ENCODE peak calls at places on chromosome 16, in four cellular contexts. Z, W, B and F are unnamed samples.

GRCh38 chr16:50940275-50940854 is 198.5 kb downstream of the CYLD start:
- DNase-seq in Z (no peak), W (no peak), B (no peak), F (no peak)

GRCh38 chr16:11968577-11968976 is 3.6 kb downstream of the TNFRSF17 start:
- DNase-seq in Z (no peak), W (no peak), B (no peak), F (no peak)

GRCh38 chr16:23072084-23072599 is 77.1 kb downstream of the USP31 start:
- DNase-seq in Z (no peak), W (peak; percentile 87), B (no peak), F (no peak)

GRCh38 chr16:24035127-24035842 is 199.5 kb downstream of the PRKCB start:
- DNase-seq in Z (peak; percentile 26), W (no peak), B (peak; percentile 10), F (no peak)

GRCh38 chr16:89693931-89694783 is 7.3 kb downstream of the SPATA2L start:
- DNase-seq in Z (no peak), W (no peak), B (no peak), F (no peak)

GRCh38 chr16:11759997-11760396 is 17.3 kb upstream of the TXNDC11 start:
- DNase-seq in Z (no peak), W (no peak), B (no peak), F (no peak)

GRCh38 chr16:70653809-70654771 is 7.7 kb downstream of the IL34 start:
- DNase-seq in Z (peak; percentile 83), W (peak; percentile 91), B (peak; percentile 81), F (peak; percentile 95)

GRCh38 chr16:47574091-47575054 is 113.2 kb downstream of the PHKB start:
- DNase-seq in Z (no peak), W (peak; percentile 81), B (peak; percentile 53), F (no peak)

GRCh38 chr16:75647138-75647491 is 350 bp downstream of the KARS1 start:
- DNase-seq in Z (no peak), W (no peak), B (no peak), F (no peak)

GRCh38 chr16:80285089-80285488 is 255.7 kb upstream of the DYNLRB2 start:
- DNase-seq in Z (no peak), W (peak; percentile 81), B (no peak), F (no peak)
- TF ChIP-seq CTCF in Z (no peak), W (no peak), B (no peak), F (no peak)

GRCh38 chr16:27240948-27241531 is 27.5 kb downstream of the NSMCE1 start:
- DNase-seq in Z (no peak), W (peak; percentile 89), B (no peak), F (no peak)

GRCh38 chr16:27241658-27242057 is 26.9 kb downstream of the NSMCE1 start:
- DNase-seq in Z (no peak), W (peak; percentile 69), B (no peak), F (no peak)

GRCh38 chr16:27238591-27238990 is 30.0 kb downstream of the NSMCE1 start:
- DNase-seq in Z (no peak), W (no peak), B (no peak), F (no peak)

GRCh38 chr16:27239026-27239425 is 29.5 kb downstream of the NSMCE1 start:
- DNase-seq in Z (no peak), W (no peak), B (no peak), F (no peak)

DNA sequence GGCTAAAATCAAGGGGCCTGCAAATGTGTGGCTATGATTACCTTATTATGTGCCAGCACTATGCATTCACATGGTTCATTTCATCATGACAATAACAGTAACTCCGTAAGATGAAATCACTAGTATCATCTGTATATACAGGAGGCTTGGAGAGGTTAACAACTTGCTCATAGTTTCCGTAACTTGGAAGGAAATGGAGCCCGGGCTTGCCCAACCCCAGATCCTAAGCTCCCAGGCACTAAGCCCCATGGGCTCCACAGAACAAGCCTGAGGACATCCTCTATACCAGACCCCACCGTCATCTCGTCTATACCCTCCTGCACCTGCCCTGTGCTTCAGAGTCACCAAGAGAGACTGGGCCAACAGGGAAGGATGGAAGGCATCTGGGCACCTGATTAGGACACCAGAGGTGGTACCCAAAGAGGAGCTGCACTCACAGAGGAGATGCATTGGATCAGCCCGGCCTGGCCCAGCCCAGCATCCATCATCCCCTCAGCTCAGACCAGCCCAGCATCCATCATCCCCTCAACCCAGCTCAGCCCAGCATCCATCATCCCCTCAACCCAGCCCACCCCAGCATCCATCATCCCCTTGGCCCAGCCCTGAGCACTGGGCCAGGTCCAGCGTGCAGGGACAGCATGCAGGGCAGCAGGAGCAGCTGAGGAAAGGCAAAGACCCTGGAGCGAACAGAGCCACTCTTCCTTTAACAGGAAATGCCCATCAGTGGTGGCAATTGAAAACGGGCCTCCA is 28.5 kb downstream of the NSMCE1 start:
- DNase-seq in Z (no peak), W (no peak), B (no peak), F (no peak)
- TF ChIP-seq CTCF in Z (no peak), W (no peak), B (no peak), F (no peak)

GRCh38 chr16:86521236-86522197 is 11.2 kb downstream of the FOXF1 start:
- DNase-seq in Z (no peak), W (no peak), B (no peak), F (no peak)

GRCh38 chr16:86519649-86520316 is 9.5 kb downstream of the FOXF1 start:
- DNase-seq in Z (peak; percentile 83), W (peak; percentile 71), B (peak; percentile 62), F (no peak)

GRCh38 chr16:86522639-86523038 is 12.3 kb downstream of the FOXF1 start:
- DNase-seq in Z (no peak), W (no peak), B (no peak), F (no peak)

GRCh38 chr16:86519007-86519648 is 8.8 kb downstream of the FOXF1 start:
- DNase-seq in Z (no peak), W (no peak), B (no peak), F (no peak)

DNA sequence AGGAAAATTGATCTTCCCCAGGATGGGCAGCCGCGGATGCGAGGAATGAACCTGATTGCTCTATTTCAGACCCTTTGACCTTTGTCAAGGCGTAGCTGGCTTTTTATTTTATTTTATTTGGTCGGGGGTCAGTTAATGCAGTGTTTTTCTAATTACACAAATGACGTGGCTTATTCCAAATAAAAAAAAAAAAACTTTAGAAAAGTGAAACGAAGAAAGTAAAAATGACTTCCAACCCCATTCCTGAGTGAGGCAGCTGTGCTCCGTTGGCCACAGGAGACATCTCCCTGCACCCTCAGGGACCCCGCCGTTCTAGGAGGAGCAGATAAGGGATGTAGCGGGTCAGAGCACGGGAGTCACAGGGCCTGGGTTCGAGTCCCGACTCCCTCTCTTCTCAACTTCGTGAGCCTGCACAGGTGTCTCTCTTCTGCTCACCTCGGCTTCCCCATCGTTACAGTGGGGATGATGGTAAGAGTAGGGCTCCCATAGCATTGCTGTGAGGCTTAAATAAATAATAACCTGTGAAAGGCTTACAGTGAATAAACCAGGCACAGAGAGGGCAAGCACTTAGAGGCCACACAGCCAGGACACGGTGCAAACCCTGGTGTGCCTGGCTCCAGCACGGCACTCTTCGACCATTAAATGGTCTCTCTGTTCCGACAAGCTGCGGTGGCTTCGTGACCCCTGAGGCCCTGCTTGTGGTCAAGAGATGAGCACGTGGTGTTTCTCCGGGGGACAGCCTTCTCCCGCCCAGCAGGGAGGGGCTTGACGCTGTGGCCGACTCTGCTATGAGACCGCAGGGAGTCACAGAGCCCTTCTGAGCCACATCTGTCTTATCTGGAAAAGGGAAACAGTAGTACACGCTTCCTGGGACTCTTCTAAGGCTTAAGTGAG is 10.2 kb downstream of the FOXF1 start:
- DNase-seq in Z (no peak), W (no peak), B (no peak), F (no peak)
- TF ChIP-seq CTCF in Z (no peak), W (no peak), B (no peak), F (no peak)

GRCh38 chr16:54363760-54364159 is 77.2 kb upstream of the IRX3 start:
- DNase-seq in Z (no peak), W (no peak), B (no peak), F (no peak)
- TF ChIP-seq CTCF in Z (no peak), W (no peak), B (no peak), F (no peak)

DNA sequence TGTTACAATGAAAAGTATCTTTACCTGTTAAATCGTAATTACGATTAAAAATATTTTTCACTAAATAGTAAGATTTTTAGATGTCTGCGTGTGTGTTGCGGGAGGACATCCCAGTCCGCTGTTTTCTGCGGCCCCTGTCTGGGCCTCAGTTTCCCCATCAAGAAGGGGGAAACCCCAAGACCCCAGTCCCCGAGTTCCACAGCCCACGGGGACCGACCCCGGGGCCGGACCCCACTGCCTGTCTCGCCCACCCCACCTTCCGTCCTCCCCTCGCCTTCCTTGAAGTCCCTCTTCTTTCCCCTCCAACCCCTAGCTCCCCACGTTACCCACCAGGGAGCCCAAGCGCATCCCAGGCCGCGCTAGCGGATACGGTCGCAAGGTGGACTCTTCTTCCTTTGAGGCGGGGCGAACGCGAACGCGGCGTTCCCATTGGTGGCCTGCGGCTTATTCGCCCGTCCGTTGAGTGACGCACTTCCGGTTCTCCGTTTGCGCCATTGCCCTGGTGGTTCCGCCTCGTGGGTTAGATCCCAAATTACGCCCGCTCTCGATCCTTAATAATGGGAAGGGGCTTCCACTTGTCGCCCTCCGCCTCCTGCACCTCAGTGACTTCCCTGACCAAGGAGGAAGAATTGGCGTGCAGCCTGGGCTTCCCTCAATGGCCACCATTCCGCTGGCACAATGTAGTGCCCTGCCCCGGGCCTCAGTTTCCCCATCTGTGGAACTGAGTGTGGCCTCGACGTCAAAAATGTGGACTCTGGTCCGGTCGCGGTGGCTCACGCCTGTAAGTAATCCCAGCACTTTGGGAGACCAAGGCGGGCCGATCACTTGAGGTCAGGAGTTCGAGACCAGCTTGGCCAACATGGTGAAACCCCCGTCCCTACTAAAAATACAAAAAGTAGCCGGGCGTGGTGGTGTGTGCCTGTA is at the start of gene NSMCE1:
- DNase-seq in Z (peak; percentile 91), W (peak; percentile 97), B (peak; percentile 98), F (peak; percentile 95)
- TF ChIP-seq CTCF in Z (peak; percentile 11), W (peak; percentile 33), B (no peak), F (no peak)

DNA sequence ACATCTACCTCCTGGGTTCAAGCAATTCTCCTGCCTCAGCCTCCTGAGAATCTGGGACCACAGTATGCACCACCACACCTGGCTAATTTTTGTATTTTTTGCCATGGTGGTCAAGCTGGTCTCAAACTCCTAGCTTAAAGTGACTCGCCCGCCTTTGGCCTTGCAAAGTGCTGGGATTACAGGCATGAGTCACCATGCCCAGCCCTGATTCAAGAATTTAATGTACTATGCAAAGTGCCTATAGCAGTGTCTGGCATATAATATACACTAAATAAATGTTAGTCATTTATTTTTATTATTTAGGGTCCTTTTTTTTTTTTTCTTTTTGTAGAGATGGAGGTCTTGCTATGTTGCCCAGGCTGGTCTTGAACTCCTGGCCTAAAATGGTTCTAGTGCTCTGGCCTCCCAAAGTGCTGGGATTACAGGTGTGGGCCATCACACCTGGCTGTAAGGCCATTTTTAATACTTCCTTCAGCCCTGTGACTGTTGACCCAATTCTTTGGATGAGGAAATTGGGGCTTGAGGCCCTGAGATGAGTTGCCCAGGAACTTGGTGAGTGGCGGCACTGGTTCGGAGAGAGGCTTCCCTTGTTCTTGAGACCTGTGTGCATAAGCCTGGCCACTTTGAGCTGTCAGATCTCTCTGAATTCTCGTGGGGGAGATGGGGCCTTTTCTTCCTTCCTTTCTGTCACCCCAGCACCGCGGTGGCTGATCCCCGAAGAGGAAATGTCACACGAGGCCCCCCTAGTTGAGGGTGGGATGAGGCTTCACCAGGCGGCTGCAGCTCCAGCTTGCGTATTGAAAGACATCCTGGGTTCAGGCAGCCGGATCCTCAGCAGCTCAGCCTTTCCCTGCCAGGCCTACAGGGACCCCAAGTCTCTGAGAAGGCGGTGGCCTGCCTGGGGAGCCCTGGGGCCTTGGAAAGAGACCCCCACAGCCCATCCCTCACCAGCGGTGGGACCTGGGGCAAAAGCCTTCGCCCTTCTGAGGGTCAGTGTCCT is 38.7 kb downstream of the LAT start:
- DNase-seq in Z (no peak), W (peak; percentile 29), B (no peak), F (no peak)
- TF ChIP-seq CTCF in Z (no peak), W (no peak), B (no peak), F (no peak)

GRCh38 chr16:68900009-68900408 is 56.7 kb downstream of the TANGO6 start:
- DNase-seq in Z (no peak), W (no peak), B (no peak), F (no peak)
- TF ChIP-seq CTCF in Z (no peak), W (no peak), B (no peak), F (no peak)